ENCODE peak calls at places on chromosomes 13 and 19, in five cellular contexts. T is adrenal gland, C is Peyer's patch, P is hepatocyte, E is heart right ventricle. Z is an unnamed sample.

GRCh38 chr13:27980280-27980998 is 8.1 kb downstream of the URAD start:
- DNase-seq in T (no peak), C (peak; percentile 76), P (peak; percentile 75), E (no peak), Z (no peak)

GRCh38 chr19:280541-281007 is 10.6 kb downstream of the PLPP2 start:
- DNase-seq in T (no peak), C (no peak), P (no peak), E (no peak), Z (no peak)

GRCh38 chr13:111281751-111282311 is 38.6 kb upstream of the TEX29 start:
- DNase-seq in T (no peak), C (no peak), P (no peak), E (peak; percentile 47), Z (no peak)

GRCh38 chr19:45250832-45251451 is at the start of gene MARK4:
- DNase-seq in T (peak; percentile 31), C (peak; percentile 63), P (peak; percentile 84), E (peak; percentile 52), Z (no peak)

GRCh38 chr19:12937243-12938053 is 961 bp upstream of the CALR start:
- DNase-seq in T (no peak), C (no peak), P (peak; percentile 60), E (no peak), Z (no peak)

GRCh38 chr13:95245072-95245471 is 56.2 kb downstream of the ABCC4 start:
- DNase-seq in T (no peak), C (no peak), P (no peak), E (no peak), Z (no peak)

GRCh38 chr13:46544811-46545210 is 8.2 kb upstream of the LRCH1 start:
- DNase-seq in T (no peak), C (no peak), P (no peak), E (no peak), Z (no peak)

GRCh38 chr19:58559275-58560006 is 1.0 kb upstream of the UBE2M start:
- DNase-seq in T (peak; percentile 97), C (peak; percentile 93), P (peak; percentile 94), E (peak; percentile 94), Z (peak; percentile 60)

GRCh38 chr13:71240906-71241305 is 626.1 kb downstream of the DACH1 start:
- DNase-seq in T (no peak), C (no peak), P (peak; percentile 24), E (no peak), Z (no peak)

GRCh38 chr19:55493650-55494171 is 5.5 kb downstream of the SSC5D start:
- DNase-seq in T (no peak), C (no peak), P (no peak), E (no peak), Z (no peak)
- H3K27ac ChIP-seq in T (peak overlapping the region; percentile 48), C (peak overlapping the region; percentile 33), P (no peak overlapping the region), E (peak overlapping the region; percentile 92), Z (no peak overlapping the region)

GRCh38 chr19:15583346-15583745 is 31.7 kb upstream of the CYP4F8 start:
- DNase-seq in T (no peak), C (no peak), P (no peak), E (no peak), Z (no peak)

GRCh38 chr19:15589760-15590451 is 25.1 kb upstream of the CYP4F8 start:
- DNase-seq in T (no peak), C (no peak), P (no peak), E (no peak), Z (no peak)

GRCh38 chr19:15587663-15588062 is 27.4 kb upstream of the CYP4F8 start:
- DNase-seq in T (peak; percentile 35), C (no peak), P (no peak), E (no peak), Z (no peak)

GRCh38 chr19:15584541-15585115 is 30.4 kb upstream of the CYP4F8 start:
- DNase-seq in T (peak; percentile 67), C (peak; percentile 92), P (peak; percentile 59), E (peak; percentile 70), Z (peak; percentile 83)

GRCh38 chr19:15584095-15584494 is 30.9 kb upstream of the CYP4F8 start:
- DNase-seq in T (no peak), C (no peak), P (no peak), E (no peak), Z (no peak)
- H3K4me3 ChIP-seq in T (no peak overlapping the region), C (no peak overlapping the region), P (no peak overlapping the region), E (no peak overlapping the region), Z (no peak overlapping the region)

DNA sequence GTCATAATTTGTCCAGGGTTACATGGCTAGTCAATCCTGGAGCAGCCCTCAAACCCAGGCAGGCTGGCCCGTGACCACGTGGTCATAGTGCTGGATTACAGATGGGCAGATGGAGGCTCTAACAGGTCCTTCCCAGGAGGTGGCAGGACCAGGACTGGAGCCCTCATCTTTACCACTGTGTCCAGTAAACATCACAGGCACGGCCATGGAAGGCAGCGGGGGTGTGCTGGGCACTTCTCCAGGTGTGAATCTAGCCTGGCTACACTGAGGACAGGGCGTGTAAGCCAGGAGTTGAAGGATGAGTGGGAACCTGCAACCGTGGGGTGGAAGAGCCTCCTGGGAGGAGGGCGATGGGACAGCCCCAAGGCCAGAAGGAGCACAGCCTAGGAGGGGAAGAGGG is 6.1 kb downstream of the CIC start:
- DNase-seq in T (no peak), C (no peak), P (peak; percentile 3), E (peak; percentile 2), Z (no peak)
- H3K4me1 ChIP-seq in T (peaks cover 56% of the 10 kb centered on the region), C (peaks cover 26% of the 10 kb centered on the region), P (peaks cover 41% of the 10 kb centered on the region), E (peaks cover 55% of the 10 kb centered on the region), Z (peaks cover 58% of the 10 kb centered on the region)

GRCh38 chr19:48720251-48720612 is 707 bp upstream of the MAMSTR start:
- DNase-seq in T (peak; percentile 83), C (no peak), P (no peak), E (no peak), Z (no peak)
- H3K27ac ChIP-seq in T (peak overlapping the region; percentile 72), C (peak overlapping the region; percentile 80), P (peak overlapping the region; percentile 10), E (peak overlapping the region; percentile 86), Z (peak overlapping the region; percentile 93)

GRCh38 chr19:6865849-6866248 is 21.5 kb upstream of the ADGRE1 start:
- DNase-seq in T (no peak), C (no peak), P (no peak), E (no peak), Z (no peak)

GRCh38 chr19:6868341-6868740 is 19.0 kb upstream of the ADGRE1 start:
- DNase-seq in T (no peak), C (no peak), P (no peak), E (peak; percentile 12), Z (no peak)

GRCh38 chr19:6866646-6867255 is 20.6 kb upstream of the ADGRE1 start:
- DNase-seq in T (no peak), C (no peak), P (no peak), E (no peak), Z (no peak)

GRCh38 chr19:6861683-6862286 is 25.6 kb upstream of the ADGRE1 start:
- DNase-seq in T (no peak), C (no peak), P (no peak), E (no peak), Z (no peak)

DNA sequence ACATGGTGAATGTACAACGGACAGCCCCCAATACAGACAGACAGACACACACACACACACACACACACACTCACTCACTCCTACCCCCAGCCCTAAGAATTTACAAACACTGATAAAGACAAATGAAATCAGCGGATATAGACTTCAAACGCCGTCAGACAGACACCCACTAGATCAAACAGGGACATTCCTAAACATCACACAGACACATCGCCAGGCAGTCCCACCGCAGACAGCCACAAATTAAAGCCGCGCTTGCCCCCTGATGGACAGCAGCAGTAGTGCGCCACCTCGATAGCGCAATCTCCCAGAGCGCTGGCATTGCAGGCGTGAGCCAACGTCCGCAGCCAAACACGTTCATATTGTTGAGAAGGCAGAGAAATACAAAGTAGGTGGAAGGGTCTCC is 24.7 kb upstream of the ADGRE1 start:
- DNase-seq in T (peak; percentile 76), C (peak; percentile 94), P (peak; percentile 87), E (peak; percentile 75), Z (peak; percentile 89)
- H3K4me3 ChIP-seq in T (no peak overlapping the region), C (peak overlapping the region; percentile 39), P (no peak overlapping the region), E (peak overlapping the region; percentile 36), Z (peak overlapping the region; percentile 24)